ENCODE peak calls at places on chromosomes 4 and X, in seven cellular contexts. Q is PC-9, G is SK-N-SH, I is left lung, A is tibial nerve, X is hepatocyte, Y is suprapubic skin. V is an unnamed sample. For H3K4me1, the result is how much of the 10 kb centered on the place peaks cover.

GRCh38 chr4:7422098-7422897 is 12.4 kb downstream of the PSAPL1 start:
- DNase-seq in Q (no peak), G (peak), I (peak), A (no peak), X (no peak), Y (peak), V (peak)

GRCh38 chrX:12332786-12333347 is 194.6 kb downstream of the FRMPD4 start:
- DNase-seq in Q (no peak), G (no peak), I (no peak), A (no peak), X (no peak), Y (no peak), V (no peak)

GRCh38 chr4:147056951-147057630 is 111.4 kb upstream of the TTC29 start:
- DNase-seq in Q (no peak), G (no peak), I (no peak), A (no peak), X (no peak), Y (no peak), V (no peak)

GRCh38 chr4:88246600-88246999 is 37.8 kb downstream of the PPM1K start:
- DNase-seq in Q (no peak), G (no peak), I (no peak), A (no peak), X (no peak), Y (no peak), V (no peak)

GRCh38 chrX:130216312-130216711 is 44.5 kb downstream of the RAB33A start:
- DNase-seq in Q (no peak), G (no peak), I (no peak), A (no peak), X (no peak), Y (no peak), V (no peak)

GRCh38 chr4:98170035-98170434 is 26.8 kb upstream of the STPG2 start:
- DNase-seq in Q (no peak), G (no peak), I (no peak), A (no peak), X (no peak), Y (no peak), V (no peak)

GRCh38 chr4:53508446-53508845 is 82.8 kb downstream of the LNX1 start:
- DNase-seq in Q (no peak), G (no peak), I (no peak), A (no peak), X (no peak), Y (no peak), V (no peak)

GRCh38 chr4:54015421-54016065 is 48.9 kb downstream of the CHIC2 start:
- DNase-seq in Q (no peak), G (no peak), I (no peak), A (no peak), X (no peak), Y (no peak), V (no peak)

GRCh38 chr4:129822708-129823504 is 727.0 kb downstream of the C4orf33 start:
- DNase-seq in Q (peak), G (no peak), I (no peak), A (peak), X (peak), Y (no peak), V (no peak)

GRCh38 chrX:38701073-38701472 is 100.2 kb upstream of the MID1IP1 start:
- DNase-seq in Q (no peak), G (no peak), I (no peak), A (no peak), X (no peak), Y (no peak), V (no peak)

GRCh38 chr4:154614306-154614705 is 1.9 kb upstream of the FGG start:
- DNase-seq in Q (no peak), G (no peak), I (no peak), A (no peak), X (no peak), Y (no peak), V (no peak)

GRCh38 chr4:153519677-153520076 is 53.5 kb downstream of the TMEM131L start:
- DNase-seq in Q (no peak), G (no peak), I (no peak), A (no peak), X (no peak), Y (no peak), V (no peak)

GRCh38 chr4:153518001-153518400 is 51.8 kb downstream of the TMEM131L start:
- DNase-seq in Q (no peak), G (no peak), I (no peak), A (no peak), X (no peak), Y (no peak), V (no peak)

GRCh38 chr4:153517159-153517558 is 51.0 kb downstream of the TMEM131L start:
- DNase-seq in Q (no peak), G (no peak), I (no peak), A (no peak), X (no peak), Y (no peak), V (no peak)

GRCh38 chr4:153520227-153520626 is 54.1 kb downstream of the TMEM131L start:
- DNase-seq in Q (no peak), G (no peak), I (no peak), A (no peak), X (no peak), Y (no peak), V (no peak)

DNA sequence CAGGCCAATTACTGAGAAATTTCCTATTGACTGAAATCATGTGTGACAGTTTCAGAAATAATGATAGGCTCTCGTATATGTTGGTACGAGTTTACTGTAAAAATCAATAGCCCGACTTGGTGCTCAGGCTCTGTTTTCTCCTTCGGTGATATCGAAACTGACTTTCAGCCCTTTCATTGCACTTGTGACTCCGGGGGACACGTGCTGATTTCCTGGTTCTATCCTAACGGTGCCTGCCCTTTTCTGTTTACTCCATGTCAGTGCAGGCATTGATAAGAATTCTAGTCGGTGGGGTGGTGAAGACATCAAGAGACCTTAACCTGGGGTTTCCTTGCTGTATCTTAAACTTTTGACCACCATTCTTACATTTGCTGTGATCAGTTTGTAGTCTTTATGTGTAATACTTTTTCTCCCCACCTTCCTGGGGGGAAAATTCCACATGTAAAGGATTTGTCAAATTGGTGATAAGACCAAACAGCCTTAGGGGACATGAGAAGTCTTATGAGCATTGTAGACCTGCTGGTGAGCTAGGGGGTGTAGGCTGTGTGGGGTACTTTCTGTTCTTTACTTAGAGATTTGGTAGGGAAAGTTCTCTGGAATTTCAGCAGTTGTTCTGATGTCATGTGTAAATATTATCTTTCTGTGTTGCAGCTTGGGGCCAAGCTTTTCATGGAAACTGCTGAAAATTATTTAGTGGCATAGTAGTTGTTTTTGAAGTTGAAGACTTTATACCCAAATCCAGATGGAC is 52.7 kb downstream of the TMEM131L start:
- DNase-seq in Q (no peak), G (no peak), I (no peak), A (no peak), X (peak), Y (no peak), V (no peak)
- H3K4me3 ChIP-seq in Q (no peak), G (no peak), I (no peak), A (no peak), X (no peak), Y (no peak), V (no peak)

GRCh38 chrX:131779313-131779712 is 235.4 kb downstream of the OR13H1 start:
- DNase-seq in Q (no peak), G (no peak), I (no peak), A (no peak), X (no peak), Y (no peak), V (no peak)

GRCh38 chrX:131783555-131784338 is 239.4 kb upstream of the STK26 start:
- DNase-seq in Q (no peak), G (no peak), I (no peak), A (no peak), X (no peak), Y (peak), V (no peak)

DNA sequence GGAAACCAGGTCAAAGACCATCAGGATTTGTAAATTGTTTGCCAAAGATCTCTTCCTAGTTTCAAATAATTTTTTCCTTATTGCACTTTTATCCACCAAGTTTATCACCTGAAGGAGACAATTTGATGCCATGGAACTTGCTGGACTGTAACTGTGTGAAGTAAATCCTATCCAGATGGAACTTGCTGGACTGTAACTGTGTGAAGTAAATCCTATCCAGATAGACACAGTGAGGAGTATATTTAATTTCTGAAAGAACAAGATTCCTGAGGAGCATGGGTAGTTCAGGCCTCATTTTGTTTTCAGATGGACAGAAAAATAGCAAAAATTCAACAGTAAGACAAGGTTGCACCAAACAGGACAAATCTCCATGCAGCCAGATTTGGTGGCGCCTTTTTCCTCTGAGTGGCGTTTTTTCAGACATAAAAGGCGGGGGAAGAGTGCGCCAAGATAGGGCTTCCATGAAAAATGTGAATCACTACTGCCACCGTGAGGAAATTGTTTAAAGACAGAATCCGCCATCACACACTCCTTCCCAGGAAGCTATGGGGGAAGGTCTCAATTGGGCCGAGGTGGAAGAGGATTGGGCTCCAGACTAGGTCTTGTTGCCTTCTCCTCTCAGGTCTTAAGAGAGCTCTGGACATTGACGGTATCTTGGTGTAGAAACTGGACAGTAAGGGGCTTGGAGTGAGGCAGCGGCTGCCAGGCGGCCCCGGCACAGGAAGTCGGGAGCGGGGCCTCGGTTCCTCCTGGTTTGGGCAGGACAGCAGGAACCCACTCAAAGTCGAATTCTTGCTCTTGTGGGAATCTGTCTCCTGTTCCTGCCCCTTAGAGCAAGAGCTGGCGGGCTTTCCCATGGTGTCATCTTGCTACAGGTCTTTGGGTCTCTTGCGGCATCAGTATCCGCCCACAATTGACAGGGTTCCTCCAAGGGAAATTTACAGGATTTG is 234.7 kb downstream of the OR13H1 start:
- DNase-seq in Q (no peak), G (peak), I (no peak), A (no peak), X (no peak), Y (peak), V (no peak)
- TF ChIP-seq CTCF in Q (no peak), G (peak), I (no peak), A (peak), X (no peak), Y (no peak), V (no peak)

GRCh38 chrX:41108007-41108683 is 22.9 kb downstream of the USP9X start:
- DNase-seq in Q (no peak), G (no peak), I (no peak), A (no peak), X (no peak), Y (no peak), V (no peak)

GRCh38 chrX:41105005-41105404 is 19.8 kb downstream of the USP9X start:
- DNase-seq in Q (no peak), G (no peak), I (no peak), A (no peak), X (no peak), Y (no peak), V (no peak)

GRCh38 chrX:41110801-41111625 is 25.8 kb downstream of the USP9X start:
- DNase-seq in Q (no peak), G (no peak), I (no peak), A (no peak), X (no peak), Y (no peak), V (no peak)

GRCh38 chrX:41108684-41109205 is 23.5 kb downstream of the USP9X start:
- DNase-seq in Q (no peak), G (no peak), I (no peak), A (no peak), X (no peak), Y (no peak), V (no peak)
- H3K4me1 ChIP-seq in Q (under half), G (under half), I (half or more), A (under half), X (under half), Y (under half), V (under half)

GRCh38 chr4:4820264-4820663 is 39.2 kb upstream of the MSX1 start:
- DNase-seq in Q (no peak), G (peak), I (no peak), A (no peak), X (no peak), Y (no peak), V (no peak)

GRCh38 chr4:4820739-4821138 is 38.7 kb upstream of the MSX1 start:
- DNase-seq in Q (no peak), G (no peak), I (no peak), A (no peak), X (no peak), Y (no peak), V (no peak)

GRCh38 chr4:4819213-4819606 is 40.3 kb upstream of the MSX1 start:
- DNase-seq in Q (no peak), G (no peak), I (no peak), A (no peak), X (no peak), Y (no peak), V (no peak)

GRCh38 chr4:4821577-4821976 is 37.9 kb upstream of the MSX1 start:
- DNase-seq in Q (no peak), G (no peak), I (no peak), A (no peak), X (no peak), Y (no peak), V (no peak)

DNA sequence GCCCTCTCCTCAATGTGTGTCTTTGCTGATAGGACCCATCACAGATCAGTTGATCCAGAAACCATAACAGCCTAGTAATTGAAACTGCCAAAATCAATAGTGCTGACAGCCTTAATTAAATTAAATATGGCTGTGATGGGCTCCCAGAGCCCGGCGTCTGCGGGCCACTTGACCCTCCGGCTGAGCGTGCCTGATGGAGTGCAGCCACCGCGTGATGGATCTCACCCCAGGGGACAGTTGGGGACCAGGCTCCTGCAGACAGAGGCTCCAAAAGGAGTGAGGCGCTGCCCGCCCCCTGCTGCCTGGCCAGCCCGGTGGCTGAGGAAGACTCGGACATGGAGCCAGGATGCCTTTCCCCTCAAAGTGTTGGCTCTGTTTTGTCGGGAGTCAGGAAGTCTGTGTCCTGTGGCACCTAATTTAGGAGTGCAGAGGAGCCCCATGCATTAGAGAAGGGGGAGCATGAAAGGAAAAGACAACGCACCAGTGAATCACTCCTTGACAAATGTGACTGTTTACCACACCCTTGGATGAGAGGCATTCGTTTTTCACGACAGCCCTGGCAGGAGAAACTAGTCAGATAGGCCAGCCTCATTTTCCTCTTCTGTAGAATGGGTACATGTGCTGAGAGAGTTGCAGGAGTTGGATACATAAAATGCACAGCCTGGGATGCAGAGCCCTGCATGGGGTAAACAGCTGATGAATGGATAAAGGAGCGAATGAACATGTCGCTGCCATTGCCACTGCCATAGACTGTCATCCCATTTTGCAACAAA is 40.8 kb upstream of the MSX1 start:
- DNase-seq in Q (no peak), G (peak), I (no peak), A (no peak), X (no peak), Y (no peak), V (no peak)
- H3K4me3 ChIP-seq in Q (no peak), G (no peak), I (no peak), A (no peak), X (no peak), Y (no peak), V (no peak)

GRCh38 chrX:37423864-37424569 is 74.9 kb downstream of the PRRG1 start:
- DNase-seq in Q (peak), G (no peak), I (no peak), A (no peak), X (no peak), Y (no peak), V (no peak)

GRCh38 chrX:37425370-37425769 is 76.2 kb downstream of the PRRG1 start:
- DNase-seq in Q (no peak), G (no peak), I (no peak), A (no peak), X (no peak), Y (no peak), V (no peak)

GRCh38 chrX:37420179-37420578 is 71.0 kb downstream of the PRRG1 start:
- DNase-seq in Q (no peak), G (no peak), I (no peak), A (no peak), X (no peak), Y (no peak), V (no peak)

GRCh38 chrX:37420756-37421155 is 71.6 kb downstream of the PRRG1 start:
- DNase-seq in Q (no peak), G (no peak), I (no peak), A (no peak), X (no peak), Y (no peak), V (no peak)
- TF ChIP-seq CTCF in Q (no peak), G (no peak), I (no peak), A (no peak), X (no peak), Y (no peak), V (no peak)

GRCh38 chr4:184397516-184398163 is 76.7 kb downstream of the IRF2 start:
- DNase-seq in Q (no peak), G (no peak), I (no peak), A (no peak), X (no peak), Y (no peak), V (no peak)
- H3K4me1 ChIP-seq in Q (under half), G (under half), I (half or more), A (under half), X (under half), Y (under half), V (under half)